ENCODE peak calls at places on chromosomes 16 and 17, in four cellular contexts. One of them, this sample, is unnamed.

GRCh38 chr16:57994778-57995177 is 5.7 kb downstream of the ZNF319 start:
- DNase-seq in HepG2: peak; percentile 44
- DNase-seq in K562: peak; percentile 71
- DNase-seq in GM12878: no peak
- DNase-seq in this sample: peak; percentile 65

GRCh38 chr16:79653337-79654000 is 52.9 kb upstream of the MAF start:
- DNase-seq in K562: no peak
- DNase-seq in GM12878: no peak
- DNase-seq in HepG2: no peak
- DNase-seq in this sample: no peak

GRCh38 chr16:75026892-75027391 is 28.1 kb downstream of the ZNRF1 start:
- DNase-seq in K562: no peak
- DNase-seq in HepG2: no peak
- DNase-seq in GM12878: no peak
- DNase-seq in this sample: no peak

GRCh38 chr17:373616-374225 is 21.1 kb upstream of the RPH3AL start:
- DNase-seq in HepG2: no peak
- DNase-seq in GM12878: no peak
- DNase-seq in K562: no peak
- DNase-seq in this sample: no peak

GRCh38 chr17:65198653-65199382 is 61.6 kb downstream of the RGS9 start:
- DNase-seq in HepG2: peak; percentile 47
- DNase-seq in K562: peak; percentile 73
- DNase-seq in GM12878: peak; percentile 38
- DNase-seq in this sample: no peak

GRCh38 chr16:74627506-74628220 is 20.7 kb upstream of the GLG1 start:
- DNase-seq in HepG2: no peak
- DNase-seq in K562: no peak
- DNase-seq in GM12878: no peak
- DNase-seq in this sample: no peak

GRCh38 chr16:69859105-69859969 is 91.8 kb upstream of the CLEC18A start:
- DNase-seq in K562: peak; percentile 71
- DNase-seq in HepG2: peak; percentile 93
- DNase-seq in GM12878: no peak
- DNase-seq in this sample: peak; percentile 77

GRCh38 chr17:19977360-19978205 is at the start of gene AKAP10:
- DNase-seq in HepG2: peak; percentile 76
- DNase-seq in GM12878: peak; percentile 60
- DNase-seq in K562: peak; percentile 91
- DNase-seq in this sample: peak; percentile 94

GRCh38 chr16:21260870-21261791 is 17.0 kb downstream of the CRYM start:
- DNase-seq in HepG2: peak; percentile 99
- DNase-seq in GM12878: no peak
- DNase-seq in K562: peak; percentile 89
- DNase-seq in this sample: no peak
- TF ChIP-seq ESRRA in HepG2: peak; percentile 100
- TF ChIP-seq ESRRA in GM12878: no peak
- TF ChIP-seq ESRRA in K562: no peak
- TF ChIP-seq ESRRA in this sample: no peak

GRCh38 chr16:2095315-2095853 is 40.3 kb downstream of the PKD1 start:
- DNase-seq in GM12878: no peak
- DNase-seq in HepG2: no peak
- DNase-seq in K562: no peak
- DNase-seq in this sample: no peak
- TF ChIP-seq CREB1 in GM12878: no peak
- TF ChIP-seq CREB1 in HepG2: no peak
- TF ChIP-seq CREB1 in K562: no peak
- TF ChIP-seq CREB1 in this sample: no peak

GRCh38 chr16:85919271-85920267 is 20.6 kb downstream of the IRF8 start:
- DNase-seq in GM12878: no peak
- DNase-seq in HepG2: no peak
- DNase-seq in K562: no peak
- DNase-seq in this sample: no peak

GRCh38 chr16:85923153-85924021 is 24.4 kb downstream of the IRF8 start:
- DNase-seq in K562: no peak
- DNase-seq in HepG2: no peak
- DNase-seq in GM12878: no peak
- DNase-seq in this sample: no peak

GRCh38 chr16:85917959-85918358 is 19.0 kb downstream of the IRF8 start:
- DNase-seq in K562: no peak
- DNase-seq in GM12878: peak; percentile 47
- DNase-seq in HepG2: no peak
- DNase-seq in this sample: no peak

GRCh38 chr16:85918436-85918835 is 19.5 kb downstream of the IRF8 start:
- DNase-seq in K562: no peak
- DNase-seq in GM12878: no peak
- DNase-seq in HepG2: no peak
- DNase-seq in this sample: no peak

DNA sequence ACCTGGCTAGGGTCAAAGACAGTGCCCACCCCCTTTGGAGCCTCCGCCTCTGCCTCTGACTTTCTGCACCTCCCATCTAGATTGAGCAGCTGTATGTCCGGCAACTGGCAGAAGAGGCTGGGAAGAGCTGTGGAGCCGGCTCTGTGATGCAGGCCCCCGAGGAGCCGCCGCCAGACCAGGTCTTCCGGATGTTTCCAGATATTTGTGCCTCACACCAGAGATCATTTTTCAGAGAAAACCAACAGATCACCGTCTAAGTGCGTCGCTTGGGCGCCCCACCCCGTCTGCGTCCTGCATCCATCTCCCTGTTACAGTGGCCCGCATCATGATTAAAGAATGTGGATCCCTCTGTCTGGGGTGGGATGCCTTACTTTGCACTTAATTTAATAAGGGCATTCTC is 22.1 kb downstream of the IRF8 start:
- DNase-seq in HepG2: no peak
- DNase-seq in K562: no peak
- DNase-seq in GM12878: no peak
- DNase-seq in this sample: no peak
- TF ChIP-seq ESRRA in HepG2: no peak
- TF ChIP-seq ESRRA in K562: no peak
- TF ChIP-seq ESRRA in GM12878: no peak
- TF ChIP-seq ESRRA in this sample: no peak

DNA sequence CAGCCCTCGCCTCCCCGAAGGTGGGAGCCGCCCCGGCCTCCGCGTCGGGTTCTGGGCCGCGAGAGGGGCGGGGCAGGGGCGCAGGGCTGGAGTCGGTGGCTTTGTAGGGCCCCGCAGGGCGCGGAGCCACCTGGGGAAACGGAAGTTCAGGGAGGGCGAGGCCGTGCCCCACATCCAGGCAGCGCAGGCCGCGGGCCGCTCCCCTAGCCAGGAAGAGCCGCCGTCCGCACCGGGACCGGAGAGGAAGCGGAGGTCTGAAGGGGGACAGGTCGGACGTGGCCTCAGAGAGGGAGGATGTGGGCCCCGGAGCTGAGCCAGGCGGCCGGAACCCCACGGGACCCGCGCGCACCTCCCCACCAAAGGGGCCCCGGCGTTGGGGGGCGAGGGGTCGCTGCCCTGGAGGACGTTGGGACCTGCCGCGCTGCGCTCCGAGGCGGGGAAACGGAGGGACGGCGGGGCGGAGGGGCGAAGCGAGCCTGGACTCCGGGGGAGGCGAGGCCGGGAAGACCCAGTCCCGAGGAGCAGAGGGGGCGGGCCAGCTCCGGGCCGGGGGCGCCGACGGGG is 482 bp upstream of the SLC16A3 start:
- DNase-seq in HepG2: no peak
- DNase-seq in K562: no peak
- DNase-seq in GM12878: no peak
- DNase-seq in this sample: peak; percentile 50
- TF ChIP-seq CREB1 in HepG2: no peak
- TF ChIP-seq CREB1 in K562: no peak
- TF ChIP-seq CREB1 in GM12878: peak; percentile 16
- TF ChIP-seq CREB1 in this sample: no peak

DNA sequence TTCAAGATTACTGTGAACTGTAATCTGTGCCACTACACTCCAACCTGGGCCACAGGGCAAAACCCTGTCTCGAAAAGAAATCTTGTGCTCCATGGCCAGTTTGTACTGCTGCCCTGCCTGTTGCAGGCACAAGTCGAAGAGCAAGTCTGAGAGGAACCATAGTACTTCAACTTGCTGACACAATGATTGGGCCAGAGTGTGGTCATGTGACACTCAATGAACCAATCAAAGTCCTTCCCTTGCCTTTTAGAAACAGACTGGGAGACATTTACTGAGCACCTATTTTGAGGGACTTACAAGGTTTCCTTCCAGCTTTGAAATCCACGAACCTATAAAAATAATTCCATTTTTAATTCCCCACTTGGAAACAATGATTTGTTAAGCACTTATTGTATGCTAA is 39.8 kb upstream of the TMC5 start:
- DNase-seq in GM12878: no peak
- DNase-seq in HepG2: no peak
- DNase-seq in K562: peak; percentile 64
- DNase-seq in this sample: no peak
- TF ChIP-seq ESRRA in GM12878: no peak
- TF ChIP-seq ESRRA in HepG2: no peak
- TF ChIP-seq ESRRA in K562: no peak
- TF ChIP-seq ESRRA in this sample: no peak

GRCh38 chr17:41593306-41594095 is 6.8 kb upstream of the KRT14 start:
- DNase-seq in HepG2: no peak
- DNase-seq in K562: no peak
- DNase-seq in GM12878: no peak
- DNase-seq in this sample: no peak

GRCh38 chr17:41595585-41595984 is 8.9 kb upstream of the KRT14 start:
- DNase-seq in HepG2: no peak
- DNase-seq in K562: no peak
- DNase-seq in GM12878: no peak
- DNase-seq in this sample: no peak

GRCh38 chr17:41589301-41589700 is 2.6 kb upstream of the KRT14 start:
- DNase-seq in HepG2: no peak
- DNase-seq in GM12878: no peak
- DNase-seq in K562: no peak
- DNase-seq in this sample: no peak

GRCh38 chr17:41594363-41594915 is 7.7 kb upstream of the KRT14 start:
- DNase-seq in HepG2: no peak
- DNase-seq in GM12878: no peak
- DNase-seq in K562: no peak
- DNase-seq in this sample: no peak

GRCh38 chr17:41592601-41593305 is 6.1 kb upstream of the KRT14 start:
- DNase-seq in K562: no peak
- DNase-seq in HepG2: no peak
- DNase-seq in GM12878: no peak
- DNase-seq in this sample: no peak
- TF ChIP-seq CREB1 in K562: no peak
- TF ChIP-seq CREB1 in HepG2: no peak
- TF ChIP-seq CREB1 in GM12878: no peak
- TF ChIP-seq CREB1 in this sample: no peak

DNA sequence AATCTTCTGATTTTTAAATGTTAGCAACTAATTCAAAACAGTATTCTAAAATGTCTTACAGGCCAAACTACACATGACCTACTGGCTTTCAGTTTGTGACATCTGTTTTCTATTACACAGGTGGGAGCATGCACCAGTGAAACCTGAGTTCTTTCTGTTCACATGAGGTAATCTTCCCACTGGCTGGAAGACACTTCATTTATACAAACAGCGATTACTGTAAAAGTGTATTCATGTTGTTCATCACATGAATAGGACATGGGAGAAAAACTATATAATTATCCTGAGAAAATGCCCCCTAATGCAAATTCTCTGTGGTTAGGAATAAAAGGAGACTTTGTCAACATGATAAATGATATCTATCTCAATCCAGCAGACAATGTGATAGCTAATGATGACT is 11.1 kb upstream of the PIK3R5 start:
- DNase-seq in GM12878: no peak
- DNase-seq in K562: no peak
- DNase-seq in HepG2: no peak
- DNase-seq in this sample: no peak
- TF ChIP-seq ESRRA in GM12878: no peak
- TF ChIP-seq ESRRA in K562: no peak
- TF ChIP-seq ESRRA in HepG2: no peak
- TF ChIP-seq ESRRA in this sample: no peak

GRCh38 chr17:56593741-56594527 is 435 bp downstream of the NOG start:
- DNase-seq in HepG2: peak; percentile 13
- DNase-seq in GM12878: no peak
- DNase-seq in K562: no peak
- DNase-seq in this sample: peak; percentile 62
- TF ChIP-seq CREB1 in HepG2: no peak
- TF ChIP-seq CREB1 in GM12878: no peak
- TF ChIP-seq CREB1 in K562: no peak
- TF ChIP-seq CREB1 in this sample: no peak

GRCh38 chr16:55494994-55495421 is 13.9 kb upstream of the LPCAT2 start:
- DNase-seq in HepG2: peak; percentile 49
- DNase-seq in K562: no peak
- DNase-seq in GM12878: no peak
- DNase-seq in this sample: no peak
- TF ChIP-seq ESRRA in HepG2: no peak
- TF ChIP-seq ESRRA in K562: no peak
- TF ChIP-seq ESRRA in GM12878: no peak
- TF ChIP-seq ESRRA in this sample: no peak